ENCODE peak calls at places on chromosome 18, in seven cellular contexts. P is GM12892, C is K562, R is SK-N-SH, U is H1, V is GM12878, E is HepG2. I is an unnamed sample.

GRCh38 chr18:45267622-45268021 is 347.7 kb upstream of the SLC14A2 start:
- DNase-seq in E (no peak), C (no peak), U (no peak), P (no peak), R (no peak), V (no peak), I (no peak)

GRCh38 chr18:37535968-37536367 is 29.6 kb downstream of the CELF4 start:
- DNase-seq in P (no peak), R (no peak), U (no peak), V (no peak), C (no peak), E (no peak), I (no peak)

GRCh38 chr18:12640881-12641200 is 17.1 kb downstream of the SPIRE1 start:
- DNase-seq in P (no peak), C (no peak), E (no peak), U (no peak), V (no peak), R (no peak), I (no peak)

GRCh38 chr18:2240311-2240705 is 331.0 kb downstream of the METTL4 start:
- DNase-seq in U (no peak), R (no peak), E (no peak), V (no peak), C (no peak), P (no peak), I (no peak)

GRCh38 chr18:58287626-58288289 is 243.7 kb downstream of the NEDD4L start:
- DNase-seq in U (no peak), C (no peak), P (no peak), R (no peak), E (peak), V (no peak), I (no peak)

GRCh38 chr18:36761186-36761698 is 67.6 kb downstream of the TPGS2 start:
- DNase-seq in C (peak), R (no peak), U (no peak), P (no peak), E (peak), V (no peak), I (no peak)

GRCh38 chr18:3914116-3914515 is 464.1 kb downstream of the TGIF1 start:
- DNase-seq in P (no peak), E (no peak), U (no peak), V (no peak), C (no peak), R (no peak), I (no peak)

GRCh38 chr18:576924-577323 is 3.3 kb upstream of the CETN1 start:
- DNase-seq in V (no peak), P (no peak), R (no peak), U (no peak), E (no peak), C (no peak), I (no peak)

DNA sequence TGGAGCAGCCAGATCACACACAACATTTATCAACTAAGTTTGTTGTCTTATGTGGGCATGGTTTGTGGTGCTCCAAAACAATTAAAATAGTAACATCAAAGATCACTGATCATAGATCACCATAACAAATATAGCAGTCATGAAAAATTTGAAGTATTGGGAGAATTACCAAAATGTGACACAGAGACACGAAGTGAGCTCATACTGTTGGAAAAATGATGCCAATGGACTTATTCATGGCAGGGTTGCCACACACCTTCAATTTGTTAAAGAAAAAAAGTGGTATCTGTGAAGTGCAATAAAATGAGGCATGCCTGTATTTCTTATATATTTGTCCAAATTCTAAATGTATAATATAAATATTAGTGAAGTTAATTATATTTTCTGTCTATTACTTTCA is 42.9 kb upstream of the CABYR start:
- DNase-seq in U (no peak), C (no peak), E (no peak), R (no peak), V (no peak), P (no peak), I (no peak)
- TF ChIP-seq TAF1 in U (no peak), C (no peak), E (no peak), R (no peak), V (no peak), P (no peak), I (no peak)

GRCh38 chr18:62880034-62880433 is 164.7 kb downstream of the PHLPP1 start:
- DNase-seq in E (no peak), C (no peak), R (no peak), P (no peak), V (no peak), U (no peak), I (no peak)

GRCh38 chr18:62878305-62878704 is 163.0 kb downstream of the PHLPP1 start:
- DNase-seq in E (no peak), R (no peak), P (no peak), C (no peak), U (no peak), V (no peak), I (no peak)

GRCh38 chr18:62880673-62881364 is 165.5 kb downstream of the PHLPP1 start:
- DNase-seq in P (no peak), U (no peak), C (no peak), R (no peak), V (no peak), E (no peak), I (no peak)

GRCh38 chr18:62883937-62884735 is 168.8 kb downstream of the PHLPP1 start:
- DNase-seq in R (no peak), C (no peak), P (no peak), E (no peak), V (no peak), U (no peak), I (no peak)

GRCh38 chr18:62881509-62882016 is 166.2 kb downstream of the PHLPP1 start:
- DNase-seq in P (no peak), E (no peak), V (no peak), R (no peak), U (no peak), C (peak), I (no peak)
- TF ChIP-seq TAF1 in P (no peak), E (no peak), V (no peak), R (no peak), U (no peak), C (no peak), I (no peak)

DNA sequence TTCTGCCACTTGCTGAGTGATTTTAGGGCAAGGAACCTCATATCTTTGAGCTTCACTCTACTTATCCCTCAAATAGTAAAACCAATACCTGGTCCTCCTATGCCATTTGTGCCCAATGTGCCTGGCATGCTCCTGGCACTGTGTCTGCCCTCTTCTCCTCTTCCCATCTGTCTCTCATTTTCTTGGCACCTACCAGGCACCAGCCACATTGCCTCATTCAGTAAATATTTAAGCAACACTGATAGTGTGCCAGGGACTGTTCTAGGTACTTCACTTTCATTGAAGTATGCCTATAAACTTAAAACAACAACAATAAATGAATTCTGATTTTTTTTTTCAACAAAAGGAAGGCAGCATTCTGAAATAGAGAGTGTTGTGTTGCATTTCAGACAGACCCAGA is 15.1 kb upstream of the BOD1L2 start:
- DNase-seq in E (no peak), R (no peak), U (no peak), C (no peak), P (no peak), V (no peak), I (no peak)
- TF ChIP-seq TAF1 in E (no peak), R (no peak), U (no peak), C (no peak), P (no peak), V (no peak), I (no peak)

DNA sequence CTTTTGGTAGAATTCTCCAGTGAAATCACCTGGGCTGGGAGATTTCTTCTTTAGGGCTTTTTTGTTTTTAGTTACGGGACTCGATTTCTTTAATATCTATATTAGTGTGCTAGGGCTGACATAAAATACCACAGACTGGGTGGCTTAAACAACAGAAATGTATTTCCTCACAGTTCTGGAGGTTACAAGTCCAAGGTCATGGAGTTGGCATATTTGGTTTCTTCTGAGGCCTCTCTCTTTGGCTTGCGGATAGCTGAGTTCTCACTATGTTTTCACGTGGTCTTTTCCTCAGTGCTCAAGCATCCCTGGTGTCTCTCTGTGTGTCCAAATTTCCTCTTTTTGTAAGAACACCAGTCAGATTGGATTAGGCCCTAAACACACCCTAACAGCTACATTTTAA is 208.5 kb upstream of the DTNA start:
- DNase-seq in R (no peak), P (no peak), V (no peak), E (peak), C (no peak), U (no peak), I (no peak)
- TF ChIP-seq TAF1 in R (no peak), P (no peak), V (no peak), E (no peak), C (no peak), U (no peak), I (no peak)

DNA sequence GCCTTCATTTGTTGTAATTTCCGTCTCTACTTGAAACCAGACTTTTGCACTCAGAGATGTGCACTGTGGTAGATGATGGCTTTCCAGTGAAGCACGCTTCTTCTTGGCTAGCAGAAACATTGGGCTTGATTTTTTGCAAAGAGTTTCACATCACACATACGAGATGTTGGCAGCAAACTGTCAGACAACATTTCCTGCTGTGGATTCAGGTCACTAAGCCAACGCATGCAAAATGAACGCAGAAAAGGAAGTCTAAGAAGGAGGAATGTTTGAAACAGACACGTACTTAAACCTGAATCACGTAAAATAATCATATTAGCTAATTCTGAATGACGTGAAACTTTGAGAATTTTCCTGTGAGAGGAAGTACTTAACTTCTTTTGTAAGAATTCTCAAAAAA is 88.2 kb downstream of the EPB41L3 start:
- DNase-seq in U (no peak), V (no peak), R (no peak), P (no peak), E (no peak), C (no peak), I (no peak)
- TF ChIP-seq TAF1 in U (no peak), V (no peak), R (no peak), P (no peak), E (no peak), C (no peak), I (no peak)

GRCh38 chr18:50569930-50570329 is 10.0 kb downstream of the MAPK4 start:
- DNase-seq in P (no peak), U (no peak), R (no peak), V (no peak), E (no peak), C (peak), I (no peak)
- TF ChIP-seq TAF1 in P (no peak), U (no peak), R (no peak), V (no peak), E (no peak), C (no peak), I (no peak)

DNA sequence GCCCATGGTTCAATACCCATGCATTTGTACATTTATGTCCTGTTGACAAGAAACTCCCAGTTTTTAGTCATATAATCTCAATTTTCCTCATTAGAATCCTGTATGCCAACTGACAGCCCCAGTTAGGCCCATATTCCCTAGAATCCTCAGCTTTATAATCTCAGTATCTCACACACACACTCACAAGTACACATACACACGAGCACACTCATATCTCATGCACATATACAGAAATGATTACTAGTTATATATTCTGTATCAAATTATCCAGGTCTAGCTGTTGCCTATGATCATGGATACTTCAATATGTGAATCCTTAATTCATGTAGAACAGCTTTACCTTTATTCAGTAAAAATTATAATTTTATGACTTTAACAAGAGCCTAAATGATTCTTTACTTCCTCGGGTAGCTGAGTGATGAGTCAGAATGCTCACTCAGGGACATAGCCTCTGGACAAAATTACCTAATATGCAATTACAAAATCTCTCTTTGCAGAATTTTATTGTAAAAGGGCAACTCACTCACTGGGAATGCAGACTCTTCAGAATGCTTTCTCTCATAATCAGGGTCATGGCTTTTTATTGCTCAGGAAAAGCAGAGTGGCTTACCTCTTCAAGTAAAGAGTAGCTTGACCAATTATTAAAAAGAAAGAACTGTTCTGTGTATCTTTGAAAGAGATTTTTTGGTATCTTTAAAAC is 193.6 kb upstream of the PIK3C3 start:
- DNase-seq in C (no peak), R (no peak), P (no peak), U (no peak), E (no peak), V (no peak), I (no peak)
- TF ChIP-seq TAF1 in C (no peak), R (no peak), P (no peak), U (no peak), E (no peak), V (no peak), I (no peak)

GRCh38 chr18:23378470-23378764 is 74.7 kb upstream of the RIOK3 start:
- DNase-seq in V (no peak), P (no peak), E (no peak), R (no peak), C (no peak), U (no peak), I (no peak)

GRCh38 chr18:23377669-23378469 is 75.2 kb upstream of the RIOK3 start:
- DNase-seq in E (peak), P (no peak), U (no peak), R (no peak), C (peak), V (peak), I (no peak)

GRCh38 chr18:23380001-23380550 is 73.0 kb upstream of the RIOK3 start:
- DNase-seq in C (peak), V (no peak), U (no peak), R (no peak), E (no peak), P (no peak), I (no peak)

GRCh38 chr18:23384778-23385736 is 68.0 kb upstream of the RIOK3 start:
- DNase-seq in C (no peak), V (no peak), U (no peak), E (peak), R (no peak), P (no peak), I (no peak)

DNA sequence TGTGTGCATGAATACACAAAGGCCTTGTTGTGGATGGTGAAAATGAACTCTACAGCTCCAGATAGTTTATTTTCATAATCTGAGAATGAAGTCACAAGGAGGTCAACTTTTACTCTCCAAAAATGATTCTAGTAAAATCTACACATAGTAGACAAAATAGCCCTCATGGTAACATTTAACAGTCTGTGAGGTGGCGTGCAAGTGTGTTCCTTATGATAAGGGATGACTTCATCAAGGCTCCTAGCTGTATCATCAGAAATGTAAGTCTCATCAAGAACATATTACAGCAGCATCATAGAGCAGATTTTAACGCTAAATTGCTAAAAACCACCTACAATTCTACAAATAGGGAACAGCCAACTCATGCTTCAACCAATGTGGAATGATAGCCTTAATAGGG is 72.3 kb upstream of the RIOK3 start:
- DNase-seq in V (no peak), E (no peak), C (peak), U (no peak), R (no peak), P (no peak), I (no peak)
- TF ChIP-seq TAF1 in V (no peak), E (no peak), C (no peak), U (no peak), R (no peak), P (no peak), I (no peak)

DNA sequence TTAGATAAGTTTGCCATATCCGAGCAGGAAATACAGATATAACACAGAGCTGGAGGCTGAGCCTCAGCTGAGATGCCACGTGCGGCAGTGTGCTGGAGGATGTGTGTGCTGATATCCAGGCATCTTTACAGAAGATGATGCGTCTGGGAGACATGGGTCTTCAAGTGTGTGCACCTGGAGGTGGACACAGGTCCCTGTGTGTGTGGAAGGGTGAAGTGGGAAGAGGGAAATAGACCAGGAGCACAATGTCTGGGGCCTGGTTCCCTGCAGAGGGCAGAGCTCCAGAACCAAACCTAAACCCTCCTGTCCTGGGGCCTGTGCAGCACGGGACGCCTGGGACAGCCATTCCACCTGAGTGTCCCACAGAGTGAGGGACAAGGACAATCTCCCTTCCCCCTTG is 180.3 kb upstream of the RAB12 start:
- DNase-seq in U (no peak), E (no peak), V (no peak), P (no peak), C (no peak), R (no peak), I (no peak)
- TF ChIP-seq TAF1 in U (no peak), E (no peak), V (no peak), P (no peak), C (no peak), R (no peak), I (no peak)

GRCh38 chr18:10301831-10302483 is 152.5 kb upstream of the APCDD1 start:
- DNase-seq in P (no peak), R (no peak), V (no peak), C (no peak), U (no peak), E (no peak), I (no peak)

GRCh38 chr18:10306779-10307178 is 147.7 kb upstream of the APCDD1 start:
- DNase-seq in V (no peak), R (no peak), E (no peak), C (no peak), U (no peak), P (no peak), I (no peak)

GRCh38 chr18:10303171-10303570 is 151.3 kb upstream of the APCDD1 start:
- DNase-seq in C (no peak), P (no peak), E (no peak), U (no peak), V (no peak), R (no peak), I (no peak)

GRCh38 chr18:10300739-10301138 is 153.7 kb upstream of the APCDD1 start:
- DNase-seq in P (no peak), V (no peak), R (no peak), C (no peak), E (peak), U (no peak), I (no peak)

DNA sequence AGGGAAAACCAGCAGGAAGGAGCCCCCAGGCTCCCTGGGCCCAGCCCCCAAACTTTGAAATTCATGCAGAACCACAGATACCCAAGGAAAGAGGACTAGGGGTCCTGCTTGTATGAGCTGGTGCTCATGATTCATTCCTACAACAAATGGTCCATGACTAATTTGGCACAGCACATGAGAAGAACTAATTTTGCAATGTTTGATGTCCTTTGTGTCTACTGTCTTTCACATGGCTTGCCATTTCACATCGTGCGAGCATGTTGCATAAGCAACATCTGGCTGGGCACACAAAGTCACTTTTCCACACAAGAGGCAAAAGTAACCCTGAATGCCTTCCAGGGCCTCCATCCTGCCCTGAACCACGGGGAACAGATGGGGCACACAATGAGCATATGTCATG is 149.6 kb upstream of the APCDD1 start:
- DNase-seq in R (no peak), P (no peak), E (no peak), U (no peak), V (no peak), C (no peak), I (no peak)
- TF ChIP-seq TAF1 in R (no peak), P (no peak), E (no peak), U (no peak), V (no peak), C (no peak), I (no peak)

I was measured in GM12891.